ENCODE peak calls at places on chromosomes 1 and 21, in seven cellular contexts. G, A, D, L, P, B and C are unnamed samples.

GRCh38 chr1:161216945-161217712 is 2.0 kb downstream of the FCER1G start:
- DNase-seq in G (no peak), A (no peak), D (no peak), L (peak; percentile 33), P (peak; percentile 80), B (no peak), C (no peak)

GRCh38 chr1:210504286-210504685 is 175.6 kb downstream of the HHAT start:
- DNase-seq in G (no peak), A (no peak), D (no peak), L (no peak), P (no peak), B (no peak), C (no peak)

GRCh38 chr1:166197597-166197996 is 30.8 kb upstream of the FAM78B start:
- DNase-seq in G (no peak), A (no peak), D (no peak), L (no peak), P (no peak), B (no peak), C (no peak)

GRCh38 chr1:204583909-204584632 is 67.9 kb downstream of the MDM4 start:
- DNase-seq in G (no peak), A (no peak), D (no peak), L (no peak), P (no peak), B (no peak), C (no peak)

GRCh38 chr1:6523566-6523965 is 30.7 kb downstream of the NOL9 start:
- DNase-seq in G (no peak), A (no peak), D (no peak), L (peak; percentile 37), P (peak; percentile 44), B (no peak), C (no peak)

GRCh38 chr1:23553896-23554480 is 5.3 kb downstream of the ID3 start:
- DNase-seq in G (no peak), A (peak; percentile 56), D (no peak), L (no peak), P (no peak), B (no peak), C (no peak)

GRCh38 chr1:105793541-105794146 is 1262.8 kb upstream of the PRMT6 start:
- DNase-seq in G (no peak), A (no peak), D (peak; percentile 27), L (no peak), P (peak; percentile 8), B (no peak), C (no peak)

GRCh38 chr21:45970674-45971486 is 10.7 kb upstream of the COL6A1 start:
- DNase-seq in G (peak; percentile 17), A (peak; percentile 89), D (peak; percentile 54), L (peak; percentile 92), P (peak; percentile 58), B (peak; percentile 33), C (peak; percentile 48)

GRCh38 chr1:172824199-172824598 is 165.3 kb downstream of the FASLG start:
- DNase-seq in G (no peak), A (no peak), D (no peak), L (no peak), P (peak; percentile 46), B (no peak), C (no peak)

GRCh38 chr1:212317916-212318315 is 32.7 kb downstream of the PPP2R5A start:
- DNase-seq in G (no peak), A (no peak), D (peak; percentile 24), L (no peak), P (no peak), B (no peak), C (no peak)

GRCh38 chr1:203144661-203145060 is 17.1 kb downstream of the ADORA1 start:
- DNase-seq in G (no peak), A (no peak), D (no peak), L (peak; percentile 17), P (no peak), B (no peak), C (no peak)

GRCh38 chr1:175062339-175062738 is 5.3 kb upstream of the TNN start:
- DNase-seq in G (no peak), A (no peak), D (no peak), L (no peak), P (no peak), B (no peak), C (no peak)

GRCh38 chr1:201290551-201290950 is 7.2 kb downstream of the PKP1 start:
- DNase-seq in G (no peak), A (no peak), D (no peak), L (peak; percentile 9), P (no peak), B (no peak), C (no peak)

GRCh38 chr1:208581252-208581651 is 337.1 kb upstream of the PLXNA2 start:
- DNase-seq in G (no peak), A (no peak), D (no peak), L (no peak), P (no peak), B (no peak), C (no peak)

GRCh38 chr1:100412980-100413379 is 60.7 kb downstream of the CDC14A start:
- DNase-seq in G (no peak), A (no peak), D (no peak), L (no peak), P (no peak), B (no peak), C (no peak)

GRCh38 chr1:59561782-59562181 is 253.0 kb upstream of the HOOK1 start:
- DNase-seq in G (no peak), A (no peak), D (no peak), L (no peak), P (no peak), B (no peak), C (no peak)

GRCh38 chr1:190328361-190328760 is 149.3 kb downstream of the BRINP3 start:
- DNase-seq in G (no peak), A (no peak), D (no peak), L (no peak), P (peak; percentile 13), B (no peak), C (no peak)

GRCh38 chr1:231219422-231220401 is 21.3 kb upstream of the GNPAT start:
- DNase-seq in G (no peak), A (no peak), D (no peak), L (no peak), P (no peak), B (no peak), C (no peak)

GRCh38 chr1:203028067-203028783 is 1.9 kb downstream of the PPFIA4 start:
- DNase-seq in G (no peak), A (no peak), D (no peak), L (no peak), P (no peak), B (no peak), C (no peak)

GRCh38 chr1:239434181-239434580 is 47.8 kb downstream of the CHRM3 start:
- DNase-seq in G (no peak), A (no peak), D (no peak), L (no peak), P (no peak), B (no peak), C (no peak)

GRCh38 chr1:61226791-61227567 is 144.6 kb downstream of the NFIA start:
- DNase-seq in G (no peak), A (no peak), D (peak; percentile 52), L (no peak), P (peak; percentile 35), B (no peak), C (no peak)

GRCh38 chr1:20682571-20683236 is 21.5 kb upstream of the DDOST start:
- DNase-seq in G (no peak), A (no peak), D (peak; percentile 25), L (no peak), P (no peak), B (no peak), C (no peak)

GRCh38 chr1:80882552-80882951 is 918.2 kb upstream of the ADGRL2 start:
- DNase-seq in G (no peak), A (no peak), D (no peak), L (no peak), P (peak; percentile 68), B (no peak), C (no peak)

GRCh38 chr1:51861669-51862068 is 16.9 kb downstream of the NRDC start:
- DNase-seq in G (no peak), A (no peak), D (no peak), L (no peak), P (no peak), B (no peak), C (no peak)

GRCh38 chr1:228736844-228737415 is 1.7 kb downstream of the RHOU start:
- DNase-seq in G (no peak), A (no peak), D (no peak), L (no peak), P (no peak), B (no peak), C (no peak)
- H3K4me3 ChIP-seq in G (peak overlapping the region; percentile 67), A (peak overlapping the region; percentile 82), D (peak overlapping the region; percentile 95), L (peak overlapping the region; percentile 85), P (no peak overlapping the region), B (no peak overlapping the region), C (no peak overlapping the region)

GRCh38 chr1:76657618-76658017 is 209.7 kb upstream of the ST6GALNAC5 start:
- DNase-seq in G (no peak), A (no peak), D (no peak), L (no peak), P (no peak), B (no peak), C (no peak)

DNA sequence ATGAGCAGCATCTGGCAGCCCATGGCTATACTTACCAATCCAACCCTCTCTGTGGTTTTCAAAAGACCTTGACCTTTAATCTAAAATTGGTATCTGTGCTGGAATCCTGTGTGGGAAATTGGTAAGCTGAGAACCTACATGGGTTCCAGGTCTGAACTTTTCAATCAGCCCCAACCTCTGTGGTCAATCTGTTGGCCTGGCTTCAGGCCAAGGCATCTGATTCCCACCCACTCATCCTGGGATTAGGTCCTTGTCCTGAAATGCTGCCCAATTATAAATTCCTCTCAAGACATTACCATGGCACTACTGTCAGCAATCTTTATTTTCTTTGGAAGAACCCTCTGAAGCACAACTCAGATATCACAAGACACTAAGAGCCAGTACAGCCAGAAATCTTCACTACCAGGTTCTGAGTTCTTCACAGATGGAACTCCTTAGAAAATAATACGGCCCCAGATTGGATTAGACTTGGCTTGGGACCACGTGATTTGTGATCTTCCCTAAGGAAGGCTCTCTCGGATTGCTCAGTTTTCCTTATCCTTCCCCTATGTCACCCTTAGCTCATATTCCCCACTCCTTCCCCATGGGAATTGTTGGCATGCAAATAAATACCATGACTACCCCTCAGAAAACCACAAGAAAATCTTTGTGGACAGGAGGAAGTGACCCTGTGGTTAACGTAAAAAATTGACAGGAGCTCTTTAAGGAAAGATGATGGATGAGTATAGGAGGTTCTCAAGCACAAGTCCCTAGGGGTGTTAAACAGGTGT is 207.9 kb upstream of the ST6GALNAC5 start:
- DNase-seq in G (no peak), A (no peak), D (no peak), L (no peak), P (peak; percentile 4), B (no peak), C (no peak)
- H3K9me3 ChIP-seq in G (no peaks in the 10 kb centered on the region), A (no peaks in the 10 kb centered on the region), D (no peaks in the 10 kb centered on the region), L (no peaks in the 10 kb centered on the region), P (no peaks in the 10 kb centered on the region), B (no peaks in the 10 kb centered on the region), C (no peaks in the 10 kb centered on the region)

DNA sequence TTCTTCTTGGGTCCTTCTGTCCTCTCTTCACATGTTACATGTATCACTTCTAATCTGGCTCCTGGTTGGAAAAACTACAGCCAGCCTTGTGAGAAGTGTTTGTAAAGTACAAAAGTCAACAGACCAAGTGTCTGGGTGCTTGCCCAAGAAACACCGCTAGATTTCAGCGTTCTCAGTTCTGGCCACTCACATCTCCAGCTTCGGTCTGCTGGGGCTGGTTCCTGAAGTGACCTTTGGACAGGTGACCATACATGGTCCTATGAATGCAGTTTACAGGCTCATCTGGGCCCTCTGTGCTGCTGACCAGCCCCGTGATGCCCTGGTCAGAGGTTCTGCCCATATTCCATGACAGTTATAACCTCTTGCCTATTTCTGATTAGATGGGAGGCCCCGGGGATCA is 19.5 kb downstream of the SLC2A1 start:
- DNase-seq in G (no peak), A (no peak), D (peak; percentile 57), L (peak; percentile 43), P (no peak), B (no peak), C (no peak)
- H3K36me3 ChIP-seq in G (peaks cover 30% of the 10 kb centered on the region), A (no peaks in the 10 kb centered on the region), D (no peaks in the 10 kb centered on the region), L (no peaks in the 10 kb centered on the region), P (peaks cover 4% of the 10 kb centered on the region), B (peaks cover 47% of the 10 kb centered on the region), C (peaks cover 26% of the 10 kb centered on the region)

GRCh38 chr1:43140583-43140982 is 31.5 kb downstream of the EBNA1BP2 start:
- DNase-seq in G (no peak), A (no peak), D (no peak), L (no peak), P (no peak), B (no peak), C (no peak)
- H3K4me3 ChIP-seq in G (no peak overlapping the region), A (no peak overlapping the region), D (no peak overlapping the region), L (no peak overlapping the region), P (no peak overlapping the region), B (no peak overlapping the region), C (no peak overlapping the region)